ENCODE peak calls at places on chromosomes 16 and 17, in six cellular contexts. X is upper lobe of right lung, P is adipocyte, Q is heart left ventricle, R is A549, S is mammary epithelial cell. B is an unnamed sample. For H3K4me1, the result is how much of the 10 kb centered on the place peaks cover.

GRCh38 chr17:44033841-44034408 is 19.2 kb upstream of the TMEM101 start:
- DNase-seq in P (no peak), Q (no peak), S (no peak), X (no peak), R (no peak), B (no peak)

GRCh38 chr17:80219777-80220708 is at the start of the genes SGSH and SLC26A11:
- DNase-seq in X (peak), R (peak), Q (peak), P (peak), S (peak), B (peak)

GRCh38 chr17:42431758-42432161 is 8.7 kb upstream of the CAVIN1 start:
- DNase-seq in S (no peak), P (peak), R (no peak), Q (no peak), X (no peak), B (no peak)

GRCh38 chr17:55648086-55648485 is 74.6 kb downstream of the TMEM100 start:
- DNase-seq in R (no peak), X (no peak), Q (no peak), P (no peak), S (no peak), B (no peak)

GRCh38 chr16:27432600-27432957 is 30.6 kb downstream of the IL21R start:
- DNase-seq in S (peak), R (no peak), Q (peak), P (peak), X (no peak), B (no peak)

GRCh38 chr17:28335959-28336871 is 654 bp downstream of the TNFAIP1 start:
- DNase-seq in X (peak), S (peak), P (peak), Q (peak), R (peak), B (no peak)

GRCh38 chr16:76428858-76429257 is 151.7 kb downstream of the CNTNAP4 start:
- DNase-seq in S (peak), P (no peak), X (no peak), Q (no peak), R (peak), B (no peak)

GRCh38 chr16:84228321-84228838 is 11.4 kb downstream of the KCNG4 start:
- DNase-seq in R (peak), P (peak), S (peak), X (peak), Q (peak), B (peak)

GRCh38 chr17:30824002-30824355 is 513 bp downstream of the CRLF3 start:
- DNase-seq in P (peak), S (peak), X (no peak), Q (no peak), R (no peak), B (no peak)

GRCh38 chr16:85746431-85747227 is 4.3 kb downstream of the C16orf74 start:
- DNase-seq in Q (no peak), S (peak), P (no peak), X (no peak), R (peak), B (no peak)

GRCh38 chr16:50592996-50593395 is 44.8 kb downstream of the NKD1 start:
- DNase-seq in R (no peak), Q (no peak), P (no peak), S (no peak), X (no peak), B (no peak)

GRCh38 chr16:71515026-71515425 is 11.2 kb upstream of the CHST4 start:
- DNase-seq in S (no peak), X (no peak), R (no peak), P (no peak), Q (no peak), B (no peak)

GRCh38 chr17:47896672-47897490 is 845 bp downstream of the SP2 start:
- DNase-seq in X (no peak), Q (no peak), S (no peak), R (no peak), P (peak), B (no peak)

GRCh38 chr17:1060991-1061390 is 64.1 kb downstream of the TIMM22 start:
- DNase-seq in P (peak), X (peak), R (peak), S (peak), Q (no peak), B (peak)

GRCh38 chr16:68242926-68243858 is 2.0 kb upstream of the PLA2G15 start:
- DNase-seq in X (no peak), Q (no peak), P (no peak), S (no peak), R (no peak), B (no peak)
- H3K4me1 ChIP-seq in X (under half), Q (under half), P (under half), S (under half), R (under half), B (under half)

GRCh38 chr17:8304181-8304910 is 5.7 kb upstream of the ARHGEF15 start:
- DNase-seq in P (no peak), X (no peak), Q (no peak), S (no peak), R (peak), B (peak)
- H3K4me1 ChIP-seq in P (under half), X (under half), Q (under half), S (under half), R (under half), B (under half)

DNA sequence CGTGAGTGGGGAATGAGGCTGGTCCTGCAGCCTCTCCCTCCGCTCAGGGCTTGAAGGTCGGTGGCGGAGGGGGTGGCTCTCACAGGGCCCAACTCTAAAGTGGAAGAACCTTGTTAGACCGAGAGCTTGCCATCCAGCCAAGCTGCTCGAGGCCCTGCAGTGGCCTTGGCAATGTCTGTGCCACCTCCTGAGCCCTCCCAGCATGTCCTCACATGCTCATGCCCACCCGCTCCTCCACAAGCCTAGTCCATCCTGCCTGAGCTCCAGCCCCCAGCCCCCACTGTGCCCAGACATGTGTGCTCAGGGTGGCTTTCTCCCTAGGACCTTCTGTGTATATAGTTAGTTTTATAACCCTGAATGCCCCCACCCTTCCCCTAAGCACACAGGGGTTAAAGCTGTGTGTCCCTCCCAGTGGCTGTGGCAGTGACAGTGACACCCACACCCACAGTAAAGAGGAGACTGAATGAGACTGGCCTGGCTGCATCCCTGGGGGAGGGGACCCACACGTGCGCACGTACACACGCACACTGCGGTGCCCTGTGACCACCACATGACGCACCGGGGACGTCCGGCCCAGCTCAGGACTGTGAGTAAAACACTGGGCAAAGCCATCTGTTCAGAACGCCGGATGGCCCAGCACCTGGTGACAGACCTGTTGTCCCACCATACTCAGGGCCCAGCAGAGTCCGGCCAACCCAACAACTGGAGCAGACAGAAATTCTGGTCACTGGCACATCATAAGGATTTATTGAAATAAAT is 15.6 kb downstream of the PDK2 start:
- DNase-seq in X (no peak), S (no peak), Q (peak), P (no peak), R (no peak), B (peak)
- H3K4me1 ChIP-seq in X (under half), S (under half), Q (under half), P (under half), R (under half), B (under half)

GRCh38 chr17:82357394-82357793 is 1.7 kb upstream of the TEX19 start:
- DNase-seq in P (no peak), R (no peak), S (no peak), Q (no peak), X (no peak), B (no peak)
- H3K4me1 ChIP-seq in P (under half), R (under half), S (under half), Q (under half), X (under half), B (under half)

DNA sequence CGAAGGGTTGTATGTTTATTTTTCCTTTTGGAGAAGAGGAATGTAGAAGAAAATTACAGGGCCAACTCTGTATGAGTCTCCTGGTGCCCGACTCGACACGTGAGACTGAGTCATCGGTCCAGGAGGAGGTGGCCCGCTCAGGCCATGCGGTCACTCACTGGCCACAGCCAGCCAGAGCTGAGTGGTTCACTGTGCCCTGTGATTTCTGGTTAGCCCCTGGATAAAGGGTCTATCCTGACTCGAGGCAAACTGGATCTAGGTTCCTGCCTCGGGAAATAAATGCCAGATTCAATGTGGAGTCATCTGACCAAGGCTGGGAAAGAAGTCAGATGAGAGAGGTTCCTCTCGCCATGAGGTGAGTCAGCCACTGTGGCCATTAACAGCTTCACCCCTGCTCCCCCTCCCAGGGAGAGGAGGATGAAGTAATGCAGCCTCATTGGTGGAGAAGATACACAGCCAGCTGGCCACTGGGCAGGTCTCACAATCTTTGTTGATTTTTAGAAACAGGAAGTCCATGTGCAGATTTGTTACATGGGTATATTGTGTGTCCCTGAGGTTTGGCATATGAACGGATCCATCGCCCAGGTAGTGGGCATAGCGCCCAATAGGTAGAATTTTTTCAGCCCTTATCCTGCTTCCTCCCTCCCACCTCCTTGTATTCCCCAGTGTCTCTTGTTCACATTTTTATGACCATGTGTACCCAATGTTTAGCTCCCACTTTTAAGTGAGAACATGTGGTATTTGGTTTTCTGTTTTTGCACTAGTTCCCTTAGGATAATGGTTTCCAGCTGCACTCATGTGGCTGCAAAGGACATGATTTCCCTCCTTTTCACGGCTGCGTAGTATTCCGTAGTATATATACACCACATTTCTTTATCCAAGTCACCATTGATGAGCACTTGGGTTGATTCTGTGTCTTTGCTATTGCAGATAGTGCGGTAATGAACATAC is 21.7 kb upstream of the USP36 start:
- DNase-seq in R (peak), X (peak), P (peak), Q (peak), S (peak), B (peak)
- H3K4me1 ChIP-seq in R (under half), X (under half), P (under half), Q (under half), S (under half), B (under half)

DNA sequence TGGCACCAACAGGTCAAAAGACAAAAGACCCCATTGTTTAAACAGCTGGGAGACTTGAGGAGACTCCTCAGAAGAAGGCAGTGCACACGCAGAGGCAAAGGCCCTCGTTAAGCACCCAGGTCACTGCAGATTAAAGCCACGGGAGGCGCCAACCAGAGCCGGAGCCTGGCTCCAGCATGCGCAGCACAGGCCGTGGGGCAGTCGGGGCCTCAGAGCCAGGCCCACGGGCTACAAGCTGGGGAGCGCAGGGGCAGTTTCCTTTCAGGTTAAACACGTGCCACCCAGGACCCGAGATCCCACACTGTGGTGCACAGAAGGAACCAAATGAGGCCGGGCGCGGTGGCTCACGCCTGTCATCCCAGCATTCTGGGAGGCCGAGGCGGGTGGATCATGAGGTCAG is 9.2 kb downstream of the PIEZO1 start:
- DNase-seq in Q (no peak), X (no peak), S (no peak), P (no peak), R (no peak), B (no peak)
- H3K4me1 ChIP-seq in Q (half or more), X (half or more), S (under half), P (half or more), R (under half), B (half or more)

DNA sequence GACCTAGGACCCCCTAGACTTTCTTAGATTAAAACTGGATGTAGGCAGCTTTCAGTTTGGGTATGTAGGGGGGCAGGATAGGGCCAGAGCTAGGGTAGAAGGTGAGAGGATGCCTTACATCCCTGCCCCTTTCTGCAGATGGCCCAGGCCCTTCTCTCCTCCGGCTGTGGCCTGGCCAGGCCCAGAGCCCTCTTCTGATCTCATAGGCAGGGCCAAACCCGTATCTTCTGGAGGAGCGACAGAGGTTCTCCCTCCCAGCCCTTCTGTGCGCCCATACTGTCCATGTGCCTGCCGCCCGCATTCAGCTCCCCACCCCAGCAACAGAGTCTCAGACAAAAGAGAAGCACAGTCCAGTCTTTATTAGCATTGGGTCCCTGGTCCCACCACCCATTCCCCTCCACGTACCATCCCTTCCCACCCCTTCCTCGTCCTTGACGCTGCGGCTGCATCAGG is 2.0 kb upstream of the TSPOAP1 start:
- DNase-seq in X (no peak), S (no peak), P (no peak), Q (no peak), R (no peak), B (no peak)
- H3K4me1 ChIP-seq in X (under half), S (under half), P (under half), Q (under half), R (under half), B (half or more)

GRCh38 chr16:2229091-2229490 is 5.7 kb downstream of the E4F1 start:
- DNase-seq in Q (no peak), R (no peak), X (no peak), S (no peak), P (no peak), B (no peak)
- H3K4me1 ChIP-seq in Q (under half), R (under half), X (under half), S (under half), P (under half), B (under half)

DNA sequence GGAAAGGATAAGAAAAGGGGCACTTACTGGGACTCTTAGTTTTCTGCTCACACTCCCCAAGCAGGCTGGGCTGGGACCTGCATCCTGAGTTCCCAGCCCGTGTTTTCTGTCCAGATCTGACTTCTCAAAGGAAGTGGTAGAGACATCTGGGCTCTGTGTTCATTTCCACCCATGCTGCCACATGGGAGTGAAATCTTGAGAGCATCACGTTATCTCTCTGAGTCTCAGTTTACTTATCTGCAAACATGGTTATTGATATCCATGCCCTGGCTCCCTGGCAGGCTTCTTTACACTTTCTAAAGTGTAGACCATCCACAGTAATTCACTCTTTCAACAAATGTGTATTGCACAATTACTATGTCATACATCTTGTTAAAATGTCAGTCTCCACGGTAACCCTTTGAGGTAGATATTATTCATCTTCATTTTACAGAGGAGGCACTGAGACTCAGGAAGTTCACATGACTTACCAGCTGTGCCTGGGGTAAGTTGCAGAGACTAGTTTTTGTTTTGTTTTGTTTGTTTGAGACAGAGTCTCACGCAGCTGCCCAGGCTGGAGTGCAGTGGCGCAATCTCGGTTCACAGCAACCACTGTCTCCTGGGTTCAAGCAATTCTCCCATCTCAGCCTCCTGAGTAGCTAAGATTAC is 3.4 kb downstream of the ZNF688 start:
- DNase-seq in S (peak), X (no peak), Q (no peak), R (peak), P (peak), B (no peak)
- H3K4me1 ChIP-seq in S (under half), X (under half), Q (under half), R (under half), P (under half), B (under half)

B was measured in left lung.